ENCODE peak calls at places on chromosomes 1 and 21, in seven cellular contexts. J is stomach, E is esophagus muscularis mucosa, K is adrenal gland, C is A549, S is K562, Q is ovary. V is an unnamed sample. For H3K9me3, the result is how much of the 10 kb centered on the place peaks cover.

GRCh38 chr21:23936224-23936623 is 1671.1 kb downstream of the MRPL39 start:
- DNase-seq in K (peak), Q (no peak), J (no peak), S (peak), E (no peak), C (no peak), V (no peak)

GRCh38 chr1:151156515-151156819 is at the start of gene TNFAIP8L2:
- DNase-seq in S (peak), J (peak), Q (no peak), C (no peak), K (no peak), E (no peak), V (no peak)

GRCh38 chr1:180501865-180502360 is 464 bp downstream of the ACBD6 start:
- DNase-seq in K (no peak), Q (no peak), S (no peak), E (no peak), J (no peak), C (peak), V (peak)

GRCh38 chr1:24754229-24754628 is 9.0 kb downstream of the CLIC4 start:
- DNase-seq in C (no peak), S (no peak), E (peak), K (no peak), Q (no peak), J (no peak), V (no peak)

GRCh38 chr1:9774744-9775679 is 48.8 kb downstream of the CLSTN1 start:
- DNase-seq in K (no peak), C (no peak), E (no peak), Q (no peak), S (no peak), J (no peak), V (no peak)

GRCh38 chr1:177172866-177173265 is 2.1 kb downstream of the BRINP2 start:
- DNase-seq in Q (no peak), S (no peak), E (no peak), J (no peak), K (no peak), C (no peak), V (no peak)

GRCh38 chr1:51736702-51737101 is 119.8 kb downstream of the OSBPL9 start:
- DNase-seq in J (no peak), C (no peak), K (no peak), Q (no peak), E (no peak), S (peak), V (peak)

GRCh38 chr1:11462224-11462923 is 16.6 kb upstream of the DISP3 start:
- DNase-seq in C (no peak), S (no peak), E (no peak), K (no peak), J (no peak), Q (no peak), V (no peak)

GRCh38 chr1:116411784-116412479 is 38.9 kb downstream of the ATP1A1 start:
- DNase-seq in J (no peak), S (no peak), E (no peak), Q (no peak), C (no peak), K (no peak), V (no peak)

GRCh38 chr1:177181631-177182291 is 11.0 kb downstream of the BRINP2 start:
- DNase-seq in J (peak), K (peak), Q (peak), S (peak), E (no peak), C (peak), V (peak)

GRCh38 chr1:181503130-181503810 is 20.0 kb downstream of the CACNA1E start:
- DNase-seq in J (no peak), Q (no peak), S (no peak), E (no peak), C (no peak), K (no peak), V (no peak)

GRCh38 chr1:36096500-36097412 is 8.1 kb downstream of the ADPRS start:
- DNase-seq in Q (peak), K (no peak), S (peak), E (no peak), J (no peak), C (no peak), V (no peak)

GRCh38 chr1:17177654-17178053 is 27.3 kb upstream of the PADI1 start:
- DNase-seq in C (no peak), K (no peak), S (no peak), Q (no peak), E (no peak), J (no peak), V (no peak)

GRCh38 chr1:248402748-248403147 is at the start of gene OR2T1:
- DNase-seq in K (no peak), C (no peak), S (no peak), E (no peak), Q (no peak), J (no peak), V (no peak)
- H3K9me3 ChIP-seq in K (under half), C (under half), S (under half), E (under half), Q (under half), J (under half), V (under half)

GRCh38 chr1:84691139-84691783 is 1.0 kb upstream of the SSX2IP start:
- DNase-seq in K (no peak), E (no peak), J (no peak), Q (no peak), C (no peak), S (no peak), V (no peak)

GRCh38 chr1:84689514-84690396 is 506 bp downstream of the SSX2IP start:
- DNase-seq in Q (no peak), C (peak), J (peak), S (no peak), K (no peak), E (peak), V (peak)

GRCh38 chr1:84688461-84689061 is 1.7 kb downstream of the SSX2IP start:
- DNase-seq in S (peak), E (no peak), Q (no peak), J (no peak), K (no peak), C (no peak), V (no peak)

GRCh38 chr1:84692391-84692790 is 2.1 kb upstream of the SSX2IP start:
- DNase-seq in J (no peak), Q (no peak), E (no peak), C (no peak), S (no peak), K (no peak), V (no peak)

GRCh38 chr1:84690397-84691138 is at the start of gene SSX2IP:
- DNase-seq in J (peak), S (peak), E (peak), Q (peak), C (peak), K (peak), V (peak)
- TF ChIP-seq POLR2A in J (no peak), S (peak), E (no peak), Q (no peak), C (peak), K (peak), V (peak)

DNA sequence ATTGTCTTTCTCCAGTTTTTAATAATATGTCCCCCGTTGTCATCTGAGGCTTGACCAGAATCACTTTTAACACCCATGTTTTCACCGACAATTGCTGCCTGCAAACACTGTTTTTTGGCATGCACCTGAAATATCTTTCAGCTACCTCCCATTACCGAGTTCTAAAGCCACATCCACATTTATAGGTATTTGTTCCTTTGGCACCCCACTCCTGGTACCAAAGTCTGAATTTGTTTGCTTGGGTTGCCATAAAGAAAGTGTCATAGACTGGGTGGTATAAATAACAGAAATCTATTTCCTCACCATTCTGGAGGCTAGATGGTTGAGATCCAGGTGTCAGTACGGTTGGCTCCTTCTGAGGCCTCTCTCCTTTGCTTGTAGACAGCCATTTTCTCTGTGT is 94.2 kb downstream of the OBSCN start:
- DNase-seq in C (no peak), E (no peak), J (no peak), Q (no peak), K (no peak), S (no peak), V (no peak)
- H3K9me3 ChIP-seq in C (under half), E (under half), J (under half), Q (under half), K (under half), S (under half), V (under half)

GRCh38 chr1:160624464-160624863 is 22.4 kb downstream of the SLAMF1 start:
- DNase-seq in Q (no peak), K (no peak), E (no peak), S (no peak), C (no peak), J (no peak), V (no peak)

GRCh38 chr1:160625725-160626498 is 20.9 kb downstream of the SLAMF1 start:
- DNase-seq in J (no peak), K (no peak), C (no peak), Q (no peak), E (peak), S (no peak), V (no peak)

GRCh38 chr1:160625321-160625720 is 21.5 kb downstream of the SLAMF1 start:
- DNase-seq in C (no peak), K (no peak), S (no peak), J (no peak), Q (no peak), E (no peak), V (no peak)

GRCh38 chr1:160628799-160629263 is 18.0 kb downstream of the SLAMF1 start:
- DNase-seq in E (no peak), K (no peak), Q (no peak), C (no peak), S (no peak), J (no peak), V (no peak)

GRCh38 chr1:160626560-160627342 is 20.1 kb downstream of the SLAMF1 start:
- DNase-seq in J (no peak), K (no peak), S (no peak), E (peak), C (no peak), Q (no peak), V (no peak)
- TF ChIP-seq POLR2A in J (no peak), K (no peak), S (no peak), E (no peak), C (no peak), Q (no peak), V (no peak)

DNA sequence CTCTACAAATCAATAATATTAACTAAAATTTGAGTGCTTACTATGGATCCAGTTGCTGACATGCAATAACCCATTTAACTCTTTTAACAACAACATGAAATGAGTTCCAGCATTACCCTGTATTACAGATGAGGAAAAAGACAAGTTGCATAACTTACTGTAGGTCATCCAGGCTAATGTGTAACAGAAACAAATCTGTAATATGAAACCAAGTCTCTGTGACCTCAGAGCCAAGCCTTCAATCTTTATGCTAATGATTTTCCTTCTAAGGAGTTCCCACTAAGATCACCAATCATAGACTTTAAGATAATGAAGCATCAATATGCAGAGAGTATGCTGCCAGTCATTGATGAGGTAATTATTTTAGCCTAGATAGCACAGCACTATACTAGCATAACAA is 35.6 kb upstream of the RNPC3 start:
- DNase-seq in Q (no peak), K (no peak), E (no peak), S (no peak), J (no peak), C (no peak), V (no peak)
- H3K9me3 ChIP-seq in Q (under half), K (under half), E (under half), S (under half), J (under half), C (under half), V (under half)

V was measured in prostate gland.